ENCODE peak calls at places on chromosomes 16 and 17, in eight cellular contexts. One of them, this sample, is unnamed.
A peak's percentile ranks its signal among the peaks of the same experiment; 100 is the strongest.

GRCh38 chr17:50884354-50885311 is 18.5 kb upstream of the TOB1 start:
- DNase-seq in GM23338: no peak
- DNase-seq in fibroblast of mammary gland: no peak
- DNase-seq in cardiac fibroblast: peak; percentile 44
- DNase-seq in choroid plexus epithelial cell: no peak
- DNase-seq in IMR-90: no peak
- DNase-seq in lower leg skin: no peak
- DNase-seq in fibroblast of lung: peak; percentile 61
- DNase-seq in this sample: no peak

GRCh38 chr16:67917852-67918236 is 13.8 kb downstream of the CTRL start:
- DNase-seq in GM23338: no peak
- DNase-seq in fibroblast of mammary gland: peak; percentile 95
- DNase-seq in cardiac fibroblast: no peak
- DNase-seq in choroid plexus epithelial cell: peak; percentile 76
- DNase-seq in IMR-90: peak; percentile 93
- DNase-seq in lower leg skin: no peak
- DNase-seq in fibroblast of lung: peak; percentile 81
- DNase-seq in this sample: no peak

GRCh38 chr16:31508706-31509523 is 724 bp upstream of the RUSF1 start:
- DNase-seq in GM23338: no peak
- DNase-seq in fibroblast of mammary gland: peak; percentile 60
- DNase-seq in cardiac fibroblast: peak; percentile 64
- DNase-seq in choroid plexus epithelial cell: peak; percentile 51
- DNase-seq in IMR-90: peak; percentile 56
- DNase-seq in lower leg skin: no peak
- DNase-seq in fibroblast of lung: peak; percentile 65
- DNase-seq in this sample: no peak

GRCh38 chr17:17823433-17824118 is 13.2 kb downstream of the SREBF1 start:
- DNase-seq in GM23338: peak; percentile 98
- DNase-seq in fibroblast of mammary gland: peak; percentile 67
- DNase-seq in cardiac fibroblast: peak; percentile 88
- DNase-seq in choroid plexus epithelial cell: peak; percentile 76
- DNase-seq in IMR-90: peak; percentile 61
- DNase-seq in lower leg skin: peak; percentile 97
- DNase-seq in fibroblast of lung: peak; percentile 73
- DNase-seq in this sample: no peak

GRCh38 chr16:71428883-71429282 is 13.0 kb downstream of the TLE7 start:
- DNase-seq in GM23338: no peak
- DNase-seq in fibroblast of mammary gland: no peak
- DNase-seq in cardiac fibroblast: peak; percentile 48
- DNase-seq in choroid plexus epithelial cell: no peak
- DNase-seq in IMR-90: no peak
- DNase-seq in lower leg skin: no peak
- DNase-seq in fibroblast of lung: no peak
- DNase-seq in this sample: no peak

GRCh38 chr16:17939052-17939673 is 397.4 kb downstream of the NPIPA8 start:
- DNase-seq in GM23338: no peak
- DNase-seq in fibroblast of mammary gland: no peak
- DNase-seq in cardiac fibroblast: no peak
- DNase-seq in choroid plexus epithelial cell: no peak
- DNase-seq in IMR-90: no peak
- DNase-seq in lower leg skin: no peak
- DNase-seq in fibroblast of lung: no peak
- DNase-seq in this sample: no peak

GRCh38 chr16:3012246-3012645 is 477 bp upstream of the CLDN9 start:
- DNase-seq in GM23338: peak; percentile 82
- DNase-seq in fibroblast of mammary gland: no peak
- DNase-seq in cardiac fibroblast: no peak
- DNase-seq in choroid plexus epithelial cell: no peak
- DNase-seq in IMR-90: no peak
- DNase-seq in lower leg skin: no peak
- DNase-seq in fibroblast of lung: no peak
- DNase-seq in this sample: no peak

GRCh38 chr16:89536371-89536770 is 24.1 kb upstream of the RPL13 start:
- DNase-seq in GM23338: no peak
- DNase-seq in fibroblast of mammary gland: no peak
- DNase-seq in cardiac fibroblast: no peak
- DNase-seq in choroid plexus epithelial cell: no peak
- DNase-seq in IMR-90: no peak
- DNase-seq in lower leg skin: no peak
- DNase-seq in fibroblast of lung: no peak
- DNase-seq in this sample: no peak

GRCh38 chr16:10391339-10391738 is 5.5 kb downstream of the ATF7IP2 start:
- DNase-seq in GM23338: no peak
- DNase-seq in fibroblast of mammary gland: no peak
- DNase-seq in cardiac fibroblast: no peak
- DNase-seq in choroid plexus epithelial cell: no peak
- DNase-seq in IMR-90: no peak
- DNase-seq in lower leg skin: no peak
- DNase-seq in fibroblast of lung: no peak
- DNase-seq in this sample: no peak

GRCh38 chr16:57775661-57776469 is 26.4 kb downstream of the KIFC3 start:
- DNase-seq in GM23338: peak; percentile 97
- DNase-seq in fibroblast of mammary gland: no peak
- DNase-seq in cardiac fibroblast: peak; percentile 29
- DNase-seq in choroid plexus epithelial cell: peak; percentile 52
- DNase-seq in IMR-90: no peak
- DNase-seq in lower leg skin: no peak
- DNase-seq in fibroblast of lung: no peak
- DNase-seq in this sample: no peak

GRCh38 chr17:8151641-8152111 is 528 bp downstream of the PER1 start:
- DNase-seq in GM23338: peak; percentile 54
- DNase-seq in fibroblast of mammary gland: peak; percentile 84
- DNase-seq in cardiac fibroblast: peak; percentile 86
- DNase-seq in choroid plexus epithelial cell: peak; percentile 91
- DNase-seq in IMR-90: peak; percentile 67
- DNase-seq in lower leg skin: peak; percentile 98
- DNase-seq in fibroblast of lung: peak; percentile 76
- DNase-seq in this sample: no peak

GRCh38 chr17:15194859-15195277 is 70.3 kb downstream of the PMP22 start:
- DNase-seq in GM23338: no peak
- DNase-seq in fibroblast of mammary gland: no peak
- DNase-seq in cardiac fibroblast: no peak
- DNase-seq in choroid plexus epithelial cell: no peak
- DNase-seq in IMR-90: peak; percentile 2
- DNase-seq in lower leg skin: no peak
- DNase-seq in fibroblast of lung: peak; percentile 9
- DNase-seq in this sample: no peak

GRCh38 chr16:89308391-89309333 is 91.2 kb downstream of the ZNF778 start:
- DNase-seq in GM23338: peak; percentile 86
- DNase-seq in fibroblast of mammary gland: no peak
- DNase-seq in cardiac fibroblast: no peak
- DNase-seq in choroid plexus epithelial cell: no peak
- DNase-seq in IMR-90: no peak
- DNase-seq in lower leg skin: no peak
- DNase-seq in fibroblast of lung: no peak
- DNase-seq in this sample: no peak

GRCh38 chr17:47882247-47882646 is 13.8 kb upstream of the SP2 start:
- DNase-seq in GM23338: no peak
- DNase-seq in fibroblast of mammary gland: peak; percentile 54
- DNase-seq in cardiac fibroblast: peak; percentile 40
- DNase-seq in choroid plexus epithelial cell: no peak
- DNase-seq in IMR-90: peak; percentile 32
- DNase-seq in lower leg skin: no peak
- DNase-seq in fibroblast of lung: no peak
- DNase-seq in this sample: peak; percentile 30

GRCh38 chr17:81712468-81713003 is 452 bp downstream of the SLC25A10 start:
- DNase-seq in GM23338: no peak
- DNase-seq in fibroblast of mammary gland: no peak
- DNase-seq in cardiac fibroblast: no peak
- DNase-seq in choroid plexus epithelial cell: peak; percentile 19
- DNase-seq in IMR-90: no peak
- DNase-seq in lower leg skin: no peak
- DNase-seq in fibroblast of lung: no peak
- DNase-seq in this sample: no peak

GRCh38 chr17:42277342-42277712 is 1.1 kb upstream of the STAT5B start:
- DNase-seq in GM23338: no peak
- DNase-seq in fibroblast of mammary gland: no peak
- DNase-seq in cardiac fibroblast: no peak
- DNase-seq in choroid plexus epithelial cell: no peak
- DNase-seq in IMR-90: no peak
- DNase-seq in lower leg skin: no peak
- DNase-seq in fibroblast of lung: no peak
- DNase-seq in this sample: no peak

GRCh38 chr17:68909066-68909465 is 46.1 kb downstream of the ABCA8 start:
- DNase-seq in GM23338: no peak
- DNase-seq in fibroblast of mammary gland: peak; percentile 92
- DNase-seq in cardiac fibroblast: peak; percentile 94
- DNase-seq in choroid plexus epithelial cell: peak; percentile 95
- DNase-seq in IMR-90: peak; percentile 93
- DNase-seq in lower leg skin: peak; percentile 81
- DNase-seq in fibroblast of lung: peak; percentile 96
- DNase-seq in this sample: peak; percentile 96

GRCh38 chr17:44878627-44879221 is 20.5 kb downstream of the EFTUD2 start:
- DNase-seq in GM23338: peak; percentile 72
- DNase-seq in fibroblast of mammary gland: peak; percentile 38
- DNase-seq in cardiac fibroblast: peak; percentile 54
- DNase-seq in choroid plexus epithelial cell: peak; percentile 60
- DNase-seq in IMR-90: peak; percentile 38
- DNase-seq in lower leg skin: no peak
- DNase-seq in fibroblast of lung: peak; percentile 20
- DNase-seq in this sample: no peak
- TF ChIP-seq CTCF in GM23338: peak; percentile 68
- TF ChIP-seq CTCF in fibroblast of mammary gland: peak; percentile 64
- TF ChIP-seq CTCF in cardiac fibroblast: peak; percentile 58
- TF ChIP-seq CTCF in choroid plexus epithelial cell: peak; percentile 71
- TF ChIP-seq CTCF in IMR-90: peak; percentile 66
- TF ChIP-seq CTCF in lower leg skin: no peak
- TF ChIP-seq CTCF in fibroblast of lung: peak; percentile 72
- TF ChIP-seq CTCF in this sample: peak; percentile 67

GRCh38 chr17:43721537-43722268 is 36.9 kb downstream of the SOST start:
- DNase-seq in GM23338: no peak
- DNase-seq in fibroblast of mammary gland: peak; percentile 30
- DNase-seq in cardiac fibroblast: peak; percentile 34
- DNase-seq in choroid plexus epithelial cell: no peak
- DNase-seq in IMR-90: peak; percentile 35
- DNase-seq in lower leg skin: no peak
- DNase-seq in fibroblast of lung: no peak
- DNase-seq in this sample: no peak
- H3K4me3 ChIP-seq in GM23338: peak overlapping the region; percentile 73
- H3K4me3 ChIP-seq in fibroblast of mammary gland: no peak overlapping the region
- H3K4me3 ChIP-seq in cardiac fibroblast: no peak overlapping the region
- H3K4me3 ChIP-seq in choroid plexus epithelial cell: no peak overlapping the region
- H3K4me3 ChIP-seq in IMR-90: no peak overlapping the region
- H3K4me3 ChIP-seq in lower leg skin: no peak overlapping the region
- H3K4me3 ChIP-seq in fibroblast of lung: no peak overlapping the region
- H3K4me3 ChIP-seq in this sample: no peak overlapping the region

GRCh38 chr17:4556996-4557395 is 1.8 kb upstream of the MYBBP1A start:
- DNase-seq in GM23338: no peak
- DNase-seq in fibroblast of mammary gland: no peak
- DNase-seq in cardiac fibroblast: no peak
- DNase-seq in choroid plexus epithelial cell: no peak
- DNase-seq in IMR-90: no peak
- DNase-seq in lower leg skin: no peak
- DNase-seq in fibroblast of lung: no peak
- DNase-seq in this sample: no peak

GRCh38 chr17:4553669-4554068 is 1.5 kb downstream of the MYBBP1A start:
- DNase-seq in GM23338: no peak
- DNase-seq in fibroblast of mammary gland: no peak
- DNase-seq in cardiac fibroblast: no peak
- DNase-seq in choroid plexus epithelial cell: no peak
- DNase-seq in IMR-90: no peak
- DNase-seq in lower leg skin: no peak
- DNase-seq in fibroblast of lung: no peak
- DNase-seq in this sample: no peak

GRCh38 chr17:4555863-4556646 is 871 bp upstream of the MYBBP1A start:
- DNase-seq in GM23338: peak; percentile 60
- DNase-seq in fibroblast of mammary gland: no peak
- DNase-seq in cardiac fibroblast: no peak
- DNase-seq in choroid plexus epithelial cell: no peak
- DNase-seq in IMR-90: no peak
- DNase-seq in lower leg skin: no peak
- DNase-seq in fibroblast of lung: no peak
- DNase-seq in this sample: no peak

GRCh38 chr17:4554441-4554996 is 665 bp downstream of the MYBBP1A start:
- DNase-seq in GM23338: no peak
- DNase-seq in fibroblast of mammary gland: no peak
- DNase-seq in cardiac fibroblast: no peak
- DNase-seq in choroid plexus epithelial cell: no peak
- DNase-seq in IMR-90: no peak
- DNase-seq in lower leg skin: no peak
- DNase-seq in fibroblast of lung: no peak
- DNase-seq in this sample: no peak

DNA sequence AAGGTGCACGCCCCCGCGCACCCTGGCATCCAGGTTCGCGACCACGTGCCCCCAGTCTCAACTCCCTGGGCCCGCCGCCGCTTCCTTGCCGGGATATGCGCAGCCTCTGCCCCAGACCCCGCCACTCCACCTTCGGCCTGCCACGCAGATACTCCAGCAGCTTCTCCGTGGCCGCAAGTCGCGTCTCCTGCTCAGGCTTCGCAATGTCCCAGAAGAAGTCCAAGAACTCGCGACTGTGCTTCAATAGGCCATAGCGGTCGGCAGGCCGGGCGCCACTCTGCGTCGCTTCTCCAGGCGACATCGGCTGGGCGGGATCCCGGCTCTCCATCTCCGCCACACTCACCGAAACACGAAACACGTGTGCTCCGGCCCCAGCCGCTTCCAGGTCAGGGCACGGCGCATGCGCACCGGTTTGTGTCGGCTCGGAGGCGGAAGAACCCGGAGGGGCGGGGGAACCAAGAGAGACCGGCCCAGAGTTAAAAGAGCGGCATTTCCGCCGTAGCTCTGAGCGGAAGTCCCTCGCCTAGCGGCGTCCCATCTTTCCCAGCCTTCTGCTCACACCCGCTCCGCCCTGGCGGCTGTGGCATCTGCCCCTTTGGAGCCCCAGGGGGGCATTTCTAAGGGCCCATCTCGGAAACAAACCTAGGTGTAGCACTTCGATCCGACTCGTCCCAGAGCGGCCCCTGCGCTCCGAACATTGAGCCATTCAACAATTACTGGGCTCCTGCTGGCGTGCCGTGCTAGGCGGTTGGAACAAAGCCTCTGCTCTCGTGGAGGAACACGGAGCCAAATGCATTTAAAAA is at the start of gene MYBBP1A:
- DNase-seq in GM23338: peak; percentile 99
- DNase-seq in fibroblast of mammary gland: peak; percentile 92
- DNase-seq in cardiac fibroblast: peak; percentile 97
- DNase-seq in choroid plexus epithelial cell: peak; percentile 96
- DNase-seq in IMR-90: peak; percentile 92
- DNase-seq in lower leg skin: peak; percentile 99
- DNase-seq in fibroblast of lung: peak; percentile 89
- DNase-seq in this sample: peak; percentile 64
- TF ChIP-seq CTCF in GM23338: no peak
- TF ChIP-seq CTCF in fibroblast of mammary gland: no peak
- TF ChIP-seq CTCF in cardiac fibroblast: peak; percentile 17
- TF ChIP-seq CTCF in choroid plexus epithelial cell: peak; percentile 39
- TF ChIP-seq CTCF in IMR-90: peak; percentile 23
- TF ChIP-seq CTCF in lower leg skin: no peak
- TF ChIP-seq CTCF in fibroblast of lung: peak; percentile 36
- TF ChIP-seq CTCF in this sample: peak; percentile 42

DNA sequence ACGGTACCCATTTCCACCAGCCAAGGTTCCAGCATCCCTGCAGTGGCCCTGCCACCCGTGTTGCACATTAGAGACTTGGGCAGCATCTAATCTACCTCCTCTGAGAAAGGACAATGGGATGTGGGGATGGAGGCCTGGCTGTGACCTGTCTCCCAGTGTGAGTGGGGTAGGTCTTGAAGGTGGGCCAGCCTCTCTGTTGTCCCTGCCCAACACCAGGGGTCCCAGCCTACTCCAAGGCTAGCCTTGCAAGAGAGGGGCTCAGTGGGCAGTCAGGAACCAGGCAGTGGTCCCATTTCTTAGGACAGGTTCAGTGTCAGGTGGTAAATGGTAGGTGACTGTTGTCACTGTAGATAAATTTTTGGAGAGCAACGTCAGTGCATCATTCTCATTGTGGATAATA is 384.5 kb downstream of the SNX29 start:
- DNase-seq in GM23338: no peak
- DNase-seq in fibroblast of mammary gland: no peak
- DNase-seq in cardiac fibroblast: no peak
- DNase-seq in choroid plexus epithelial cell: no peak
- DNase-seq in IMR-90: no peak
- DNase-seq in lower leg skin: no peak
- DNase-seq in fibroblast of lung: no peak
- DNase-seq in this sample: no peak
- H3K4me3 ChIP-seq in GM23338: no peak overlapping the region
- H3K4me3 ChIP-seq in fibroblast of mammary gland: no peak overlapping the region
- H3K4me3 ChIP-seq in cardiac fibroblast: no peak overlapping the region
- H3K4me3 ChIP-seq in choroid plexus epithelial cell: no peak overlapping the region
- H3K4me3 ChIP-seq in IMR-90: no peak overlapping the region
- H3K4me3 ChIP-seq in lower leg skin: no peak overlapping the region
- H3K4me3 ChIP-seq in fibroblast of lung: no peak overlapping the region
- H3K4me3 ChIP-seq in this sample: no peak overlapping the region